ENCODE peak calls at places on chromosomes 5 and 9, in seven cellular contexts. I, P, A, E, T, U and B are unnamed samples.

GRCh38 chr5:119287547-119288073 is 68.2 kb upstream of the TNFAIP8 start:
- DNase-seq in I (no peak), P (no peak), A (peak), E (no peak), T (no peak), U (no peak), B (peak)

GRCh38 chr5:140175367-140176027 is 509 bp downstream of the CYSTM1 start:
- DNase-seq in I (peak), P (no peak), A (peak), E (no peak), T (peak), U (peak), B (peak)

GRCh38 chr9:86185872-86186271 is 73.6 kb downstream of the C9orf153 start:
- DNase-seq in I (no peak), P (no peak), A (peak), E (no peak), T (no peak), U (no peak), B (no peak)

GRCh38 chr5:39623291-39623865 is 198.6 kb upstream of the DAB2 start:
- DNase-seq in I (no peak), P (no peak), A (no peak), E (no peak), T (no peak), U (no peak), B (no peak)

GRCh38 chr5:154271936-154272514 is 81.5 kb downstream of the GALNT10 start:
- DNase-seq in I (no peak), P (no peak), A (no peak), E (no peak), T (no peak), U (no peak), B (no peak)

GRCh38 chr9:116475201-116475600 is 211.9 kb upstream of the TRIM32 start:
- DNase-seq in I (peak), P (no peak), A (peak), E (no peak), T (no peak), U (no peak), B (peak)

GRCh38 chr5:20556364-20556763 is 568.4 kb upstream of the CDH18 start:
- DNase-seq in I (peak), P (peak), A (peak), E (no peak), T (no peak), U (no peak), B (peak)

GRCh38 chr5:135544666-135545045 is 8.9 kb upstream of the NEUROG1 start:
- DNase-seq in I (no peak), P (no peak), A (no peak), E (no peak), T (no peak), U (no peak), B (no peak)

GRCh38 chr5:107284822-107285510 is 385.8 kb downstream of the EFNA5 start:
- DNase-seq in I (no peak), P (peak), A (peak), E (no peak), T (no peak), U (no peak), B (peak)

GRCh38 chr9:16434522-16434921 is 435.9 kb downstream of the BNC2 start:
- DNase-seq in I (no peak), P (no peak), A (peak), E (no peak), T (no peak), U (no peak), B (no peak)

GRCh38 chr5:172661536-172661935 is 20.5 kb downstream of the NEURL1B start:
- DNase-seq in I (no peak), P (no peak), A (no peak), E (no peak), T (no peak), U (no peak), B (no peak)

GRCh38 chr5:35120745-35121144 is 73.0 kb upstream of the AGXT2 start:
- DNase-seq in I (peak), P (no peak), A (peak), E (no peak), T (no peak), U (no peak), B (no peak)

GRCh38 chr5:140591747-140592372 is 27.2 kb downstream of the SLC35A4 start:
- DNase-seq in I (peak), P (no peak), A (peak), E (no peak), T (no peak), U (no peak), B (peak)

GRCh38 chr5:169797577-169797976 is 160.5 kb downstream of the DOCK2 start:
- DNase-seq in I (no peak), P (no peak), A (no peak), E (no peak), T (no peak), U (no peak), B (no peak)

GRCh38 chr5:68447530-68447929 is 232.0 kb downstream of the PIK3R1 start:
- DNase-seq in I (no peak), P (no peak), A (no peak), E (no peak), T (no peak), U (no peak), B (no peak)

GRCh38 chr5:135310328-135310989 is 88.6 kb downstream of the MACROH2A1 start:
- DNase-seq in I (peak), P (no peak), A (peak), E (peak), T (no peak), U (no peak), B (peak)

GRCh38 chr9:113783475-113783874 is 92.6 kb upstream of the ZNF618 start:
- DNase-seq in I (no peak), P (no peak), A (no peak), E (no peak), T (no peak), U (no peak), B (no peak)

GRCh38 chr5:140977003-140977402 is 10.7 kb downstream of the PCDHAC2 start:
- DNase-seq in I (no peak), P (no peak), A (no peak), E (no peak), T (no peak), U (no peak), B (peak)

GRCh38 chr5:751496-751895 is 33.0 kb downstream of the ZDHHC11B start:
- DNase-seq in I (no peak), P (no peak), A (no peak), E (no peak), T (no peak), U (no peak), B (no peak)

GRCh38 chr5:6845856-6846255 is 132.6 kb downstream of the TENT4A start:
- DNase-seq in I (no peak), P (no peak), A (no peak), E (no peak), T (no peak), U (no peak), B (no peak)

GRCh38 chr9:134454386-134454978 is 128.2 kb downstream of the RXRA start:
- DNase-seq in I (no peak), P (no peak), A (no peak), E (no peak), T (no peak), U (no peak), B (no peak)

GRCh38 chr9:134455010-134455409 is 128.8 kb downstream of the RXRA start:
- DNase-seq in I (no peak), P (no peak), A (no peak), E (no peak), T (no peak), U (no peak), B (no peak)

GRCh38 chr9:134456740-134457315 is 130.6 kb downstream of the RXRA start:
- DNase-seq in I (no peak), P (no peak), A (no peak), E (no peak), T (no peak), U (no peak), B (no peak)

GRCh38 chr9:134455951-134456739 is 129.9 kb downstream of the RXRA start:
- DNase-seq in I (peak), P (peak), A (peak), E (peak), T (no peak), U (peak), B (peak)

GRCh38 chr9:134455537-134455936 is 129.3 kb downstream of the RXRA start:
- DNase-seq in I (no peak), P (no peak), A (no peak), E (no peak), T (no peak), U (no peak), B (no peak)
- H3K4me3 ChIP-seq in I (no peak), P (no peak), A (peak), E (no peak), T (no peak), U (no peak), B (no peak)

GRCh38 chr5:138068742-138069375 is 15.0 kb upstream of the WNT8A start:
- DNase-seq in I (peak), P (peak), A (peak), E (peak), T (peak), U (peak), B (peak)

GRCh38 chr5:138064526-138064925 is 19.3 kb upstream of the WNT8A start:
- DNase-seq in I (peak), P (no peak), A (peak), E (no peak), T (no peak), U (no peak), B (no peak)

DNA sequence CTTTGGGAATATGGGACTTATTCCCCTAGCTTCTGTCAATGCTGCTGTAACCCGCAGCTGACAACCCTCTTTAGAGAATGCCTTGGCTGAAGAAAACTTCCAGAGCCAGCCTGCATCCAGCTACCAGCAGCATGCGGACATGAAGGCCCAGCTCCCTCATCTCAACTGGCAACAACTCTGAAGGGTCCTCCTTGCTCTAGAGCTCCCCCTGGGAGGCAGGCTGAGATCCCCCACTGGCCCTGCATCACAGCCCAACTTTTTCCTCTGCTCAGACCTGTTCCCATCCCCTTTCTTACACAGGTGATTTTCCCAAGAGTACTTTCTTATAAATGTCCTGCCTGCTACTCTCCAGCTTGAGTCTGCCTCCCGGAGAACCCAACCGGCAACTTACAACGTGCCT is 18.7 kb upstream of the WNT8A start:
- DNase-seq in I (peak), P (no peak), A (no peak), E (no peak), T (no peak), U (no peak), B (no peak)
- TF ChIP-seq CTCF in I (peak), P (peak), A (peak), E (peak), T (peak), U (no peak), B (peak)

GRCh38 chr9:125843646-125844045 is 96.5 kb downstream of the PBX3 start:
- DNase-seq in I (peak), P (no peak), A (peak), E (no peak), T (no peak), U (no peak), B (no peak)
- H3K4me3 ChIP-seq in I (no peak), P (no peak), A (peak), E (no peak), T (no peak), U (no peak), B (no peak)

DNA sequence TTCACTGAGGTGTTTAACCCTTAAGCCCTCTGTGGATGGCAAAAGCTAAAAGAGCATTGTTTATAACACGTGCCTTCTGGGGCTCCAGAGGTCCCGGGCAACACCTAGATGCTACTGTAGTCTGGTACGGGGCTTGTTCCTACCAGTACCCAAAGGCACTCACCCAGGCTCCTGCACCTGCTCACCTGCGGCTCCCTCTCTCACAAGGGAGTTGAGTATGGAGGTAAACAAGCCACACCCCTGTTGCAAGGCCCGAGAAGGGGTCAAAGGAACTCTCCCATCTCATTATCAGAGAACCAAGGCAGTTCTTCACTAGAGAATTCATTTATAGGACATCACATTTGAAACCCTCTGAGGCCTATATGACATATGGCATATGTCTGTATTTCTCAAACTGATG is 53.4 kb upstream of the IL6ST start:
- DNase-seq in I (no peak), P (no peak), A (no peak), E (no peak), T (no peak), U (peak), B (no peak)
- TF ChIP-seq CTCF in I (no peak), P (no peak), A (no peak), E (no peak), T (no peak), U (no peak), B (no peak)

GRCh38 chr9:70405808-70406445 is 8.5 kb downstream of the KLF9 start:
- DNase-seq in I (peak), P (no peak), A (peak), E (no peak), T (no peak), U (peak), B (no peak)
- H3K4me3 ChIP-seq in I (no peak), P (no peak), A (no peak), E (no peak), T (no peak), U (no peak), B (no peak)

GRCh38 chr5:161676109-161676508 is 9.4 kb upstream of the GABRA6 start:
- DNase-seq in I (no peak), P (no peak), A (no peak), E (no peak), T (peak), U (no peak), B (peak)
- TF ChIP-seq CTCF in I (peak), P (peak), A (no peak), E (no peak), T (peak), U (peak), B (peak)

GRCh38 chr9:127606043-127606442 is 6.0 kb upstream of the STXBP1 start:
- DNase-seq in I (no peak), P (no peak), A (no peak), E (no peak), T (no peak), U (no peak), B (no peak)

GRCh38 chr9:127611796-127612790 is at the start of gene STXBP1:
- DNase-seq in I (peak), P (peak), A (peak), E (no peak), T (peak), U (peak), B (peak)

GRCh38 chr9:127603226-127603625 is 8.9 kb upstream of the STXBP1 start:
- DNase-seq in I (no peak), P (no peak), A (no peak), E (no peak), T (no peak), U (no peak), B (no peak)

GRCh38 chr9:127612993-127613954 is 1.2 kb downstream of the STXBP1 start:
- DNase-seq in I (peak), P (no peak), A (peak), E (no peak), T (no peak), U (peak), B (peak)

DNA sequence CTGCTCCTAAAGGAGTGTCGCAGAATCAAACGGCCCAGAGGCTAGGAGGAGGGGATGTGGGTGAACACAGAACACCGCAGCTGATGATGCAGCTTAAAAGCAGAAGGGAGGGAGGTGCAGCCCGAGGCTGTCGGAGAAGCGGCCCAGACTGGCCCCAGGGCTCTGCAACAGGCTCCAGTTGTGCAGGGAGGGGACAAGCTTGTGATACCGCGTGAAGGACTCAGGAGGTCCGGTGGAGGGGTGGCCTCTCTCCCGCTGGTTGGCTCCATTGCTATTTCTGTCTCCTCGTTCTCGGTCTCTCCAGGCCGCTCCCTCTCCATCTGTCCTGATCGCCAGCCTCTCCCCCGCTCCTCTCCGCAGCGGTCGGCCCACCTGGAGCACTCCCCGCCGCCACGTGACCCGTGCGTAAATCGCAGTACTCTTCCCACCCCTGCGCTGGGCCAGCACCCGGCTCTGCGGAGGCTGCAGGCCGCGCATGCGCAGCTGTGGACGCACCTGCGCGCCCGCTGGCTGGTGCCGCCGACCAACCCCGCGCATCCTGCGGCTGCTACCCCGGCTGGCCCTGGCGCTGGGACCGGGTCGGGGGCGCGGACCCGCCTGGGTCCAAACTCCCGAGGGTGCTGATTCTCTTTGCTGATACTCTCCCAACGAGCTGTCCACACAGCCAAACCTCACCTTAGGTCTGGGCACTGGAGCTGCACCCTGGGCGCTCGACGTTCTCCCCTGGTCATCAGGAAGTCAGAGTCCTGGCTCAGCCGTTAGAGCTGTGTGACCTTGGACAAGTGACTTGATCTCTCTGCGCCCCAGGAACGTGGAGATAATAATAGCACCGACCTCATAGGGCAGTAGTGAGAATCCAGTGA is 3.7 kb upstream of the STXBP1 start:
- DNase-seq in I (peak), P (no peak), A (peak), E (no peak), T (peak), U (peak), B (peak)
- H3K4me3 ChIP-seq in I (peak), P (peak), A (peak), E (peak), T (peak), U (no peak), B (peak)

GRCh38 chr9:134373269-134373668 is 47.0 kb downstream of the RXRA start:
- DNase-seq in I (no peak), P (no peak), A (no peak), E (no peak), T (no peak), U (no peak), B (no peak)
- TF ChIP-seq CTCF in I (no peak), P (peak), A (no peak), E (no peak), T (no peak), U (no peak), B (no peak)

DNA sequence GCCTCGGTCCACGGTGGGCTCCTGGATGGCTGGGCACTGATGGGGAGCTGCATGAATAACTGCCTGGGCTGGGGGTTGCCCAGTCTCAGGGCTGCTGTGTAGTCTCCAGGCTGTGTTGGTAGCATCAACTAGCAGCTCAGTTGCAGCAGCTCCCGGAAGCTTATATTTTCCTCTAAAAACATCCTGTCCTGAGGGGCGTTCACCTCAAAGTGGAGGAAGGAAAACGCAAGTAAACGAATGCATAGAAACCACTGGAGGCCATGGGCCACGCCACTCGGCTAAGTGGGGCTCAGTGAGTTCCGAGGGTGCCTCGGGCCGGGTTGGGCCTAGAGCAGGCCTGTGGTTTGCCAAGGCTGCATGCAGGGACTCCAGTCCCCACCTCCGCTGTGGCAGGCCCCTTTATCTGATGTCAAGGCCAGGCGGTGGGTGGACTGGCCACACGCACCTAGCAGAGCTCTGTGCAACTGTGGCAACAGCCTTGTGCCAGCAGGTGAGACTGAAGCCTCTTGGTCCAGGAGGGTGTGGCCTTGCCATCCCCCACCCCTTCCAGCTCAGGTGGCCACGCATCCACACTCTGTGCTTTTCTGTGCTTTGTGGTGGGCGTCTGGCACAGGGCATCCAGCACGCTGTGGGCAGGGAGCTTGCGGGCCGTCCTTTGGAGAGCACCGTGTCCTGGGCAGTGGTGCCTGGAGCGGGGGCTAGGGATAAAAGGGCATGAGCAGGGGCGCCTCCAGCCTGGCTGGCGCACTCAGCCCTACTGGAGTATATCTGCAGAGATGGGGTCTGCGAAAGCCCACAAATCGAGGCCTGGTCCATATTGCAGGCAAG is 15.1 kb downstream of the TCF7 start:
- DNase-seq in I (no peak), P (no peak), A (no peak), E (no peak), T (no peak), U (no peak), B (no peak)
- H3K4me3 ChIP-seq in I (no peak), P (no peak), A (no peak), E (no peak), T (no peak), U (no peak), B (no peak)